ENCODE peak calls at places on chromosomes 12 and 14, in seven cellular contexts. D, P, Y, U, R, W and H are unnamed samples.

GRCh38 chr12:64679487-64679983 is 69.2 kb downstream of the RASSF3 start:
- DNase-seq in U (peak; percentile 85), W (peak; percentile 91), P (peak; percentile 78), D (no peak), Y (peak; percentile 78), R (peak; percentile 90), H (peak; percentile 81)

GRCh38 chr12:31783996-31784645 is 55.3 kb upstream of the AMN1 start:
- DNase-seq in Y (no peak), P (no peak), D (no peak), W (no peak), R (no peak), U (no peak), H (no peak)

GRCh38 chr12:103881261-103881660 is 40.2 kb upstream of the NT5DC3 start:
- DNase-seq in P (peak; percentile 46), R (no peak), D (no peak), W (no peak), Y (no peak), U (no peak), H (no peak)

GRCh38 chr12:94867066-94867855 is 136.2 kb downstream of the NDUFA12 start:
- DNase-seq in W (no peak), D (peak; percentile 54), P (peak; percentile 62), U (no peak), Y (no peak), R (no peak), H (no peak)

GRCh38 chr12:94571556-94571955 is 78.8 kb downstream of the TMCC3 start:
- DNase-seq in D (no peak), P (no peak), W (peak; percentile 62), U (peak; percentile 93), R (no peak), Y (no peak), H (peak; percentile 81)

GRCh38 chr12:87848248-87848868 is 180.8 kb downstream of the C12orf50 start:
- DNase-seq in W (peak; percentile 78), R (no peak), U (peak; percentile 45), P (peak; percentile 63), Y (no peak), D (peak; percentile 15), H (no peak)

GRCh38 chr12:24902521-24903304 is 46.2 kb downstream of the BCAT1 start:
- DNase-seq in U (peak; percentile 5), D (peak; percentile 65), P (peak; percentile 52), R (no peak), W (no peak), Y (peak; percentile 22), H (no peak)

GRCh38 chr12:79083181-79083580 is 218.6 kb downstream of the SYT1 start:
- DNase-seq in Y (no peak), R (no peak), D (no peak), P (no peak), W (peak; percentile 33), U (no peak), H (no peak)

GRCh38 chr12:116515674-116516073 is 43.5 kb upstream of the MAP1LC3B2 start:
- DNase-seq in W (no peak), Y (no peak), P (no peak), R (no peak), U (no peak), D (no peak), H (no peak)

GRCh38 chr12:5022030-5022429 is 21.6 kb upstream of the KCNA5 start:
- DNase-seq in U (no peak), D (no peak), P (no peak), R (no peak), W (no peak), Y (no peak), H (no peak)

GRCh38 chr12:52710744-52711143 is 7.4 kb upstream of the KRT77 start:
- DNase-seq in Y (no peak), D (no peak), U (no peak), R (no peak), W (no peak), P (no peak), H (no peak)

GRCh38 chr12:59972941-59973340 is 377.1 kb downstream of the SLC16A7 start:
- DNase-seq in W (peak; percentile 5), R (no peak), P (no peak), D (no peak), Y (no peak), U (no peak), H (no peak)

GRCh38 chr12:87518508-87518907 is 510.7 kb downstream of the C12orf50 start:
- DNase-seq in W (no peak), D (no peak), P (no peak), R (no peak), U (no peak), Y (no peak), H (no peak)

GRCh38 chr12:89999699-90000505 is 291.3 kb upstream of the ATP2B1 start:
- DNase-seq in U (no peak), W (no peak), D (no peak), Y (no peak), P (no peak), R (no peak), H (no peak)

GRCh38 chr12:131346578-131347344 is 364.1 kb upstream of the SFSWAP start:
- DNase-seq in P (no peak), W (no peak), R (no peak), U (no peak), D (no peak), Y (no peak), H (no peak)

GRCh38 chr12:9820281-9820930 is 6.9 kb upstream of the KLRF1 start:
- DNase-seq in U (no peak), P (no peak), W (no peak), Y (no peak), D (no peak), R (no peak), H (no peak)

GRCh38 chr12:67533159-67533558 is 115.4 kb upstream of the DYRK2 start:
- DNase-seq in P (no peak), R (no peak), Y (no peak), D (no peak), W (no peak), U (no peak), H (no peak)

GRCh38 chr12:113505941-113506340 is 34.3 kb upstream of the LHX5 start:
- DNase-seq in P (no peak), R (no peak), D (no peak), Y (no peak), W (no peak), U (no peak), H (no peak)

GRCh38 chr14:84760506-84760905 is 769.4 kb upstream of the FLRT2 start:
- DNase-seq in Y (no peak), R (no peak), W (no peak), U (no peak), P (no peak), D (no peak), H (no peak)

GRCh38 chr14:91350813-91351507 is 66.7 kb downstream of the CCDC88C start:
- DNase-seq in Y (no peak), W (no peak), R (no peak), U (peak; percentile 34), D (peak; percentile 79), P (peak; percentile 92), H (no peak)

GRCh38 chr14:61451491-61451890 is 130.1 kb downstream of the PRKCH start:
- DNase-seq in U (no peak), P (no peak), W (no peak), R (no peak), Y (no peak), D (no peak), H (no peak)

GRCh38 chr12:64270411-64270810 is 48.3 kb upstream of the KICS2 start:
- DNase-seq in R (no peak), D (no peak), P (no peak), Y (no peak), W (no peak), U (no peak), H (no peak)

DNA sequence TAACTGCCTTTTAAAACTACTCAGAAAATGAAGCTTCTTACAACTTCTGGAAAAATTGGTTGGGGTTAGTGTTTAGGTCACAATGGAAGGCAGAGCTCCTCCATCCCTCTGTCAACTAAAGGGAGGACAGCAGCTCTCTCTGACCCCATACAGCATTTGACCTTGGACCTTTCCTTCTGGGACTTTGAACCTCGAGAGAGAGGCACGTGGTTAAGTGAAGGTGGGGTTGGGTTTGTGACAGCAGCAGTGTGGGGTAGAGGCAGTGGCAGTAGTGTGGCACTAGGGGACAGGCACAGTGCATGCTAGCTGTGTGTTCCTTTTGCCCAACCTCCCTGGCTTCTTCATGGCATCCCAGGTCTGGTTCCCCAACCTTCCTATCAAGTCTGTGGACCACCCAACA is 9.4 kb upstream of the C12orf75 start:
- DNase-seq in Y (no peak), R (no peak), W (no peak), P (no peak), D (no peak), U (no peak), H (no peak)
- TF ChIP-seq CTCF in Y (no peak), R (no peak), W (no peak), P (peak; percentile 36), D (no peak), U (no peak), H (no peak)

GRCh38 chr14:92786427-92786756 is 7.7 kb upstream of the GOLGA5 start:
- DNase-seq in P (no peak), U (no peak), D (no peak), Y (no peak), W (no peak), R (no peak), H (no peak)

GRCh38 chr14:92787554-92787953 is 6.6 kb upstream of the GOLGA5 start:
- DNase-seq in Y (no peak), D (no peak), P (no peak), R (no peak), U (no peak), W (no peak), H (no peak)

GRCh38 chr14:92783813-92784431 is 10.2 kb upstream of the GOLGA5 start:
- DNase-seq in Y (no peak), U (peak; percentile 86), D (peak; percentile 60), W (peak; percentile 70), P (peak; percentile 75), R (no peak), H (peak; percentile 29)

GRCh38 chr14:92789457-92790089 is 4.5 kb upstream of the GOLGA5 start:
- DNase-seq in W (peak; percentile 16), R (no peak), Y (no peak), D (no peak), P (no peak), U (no peak), H (no peak)

GRCh38 chr14:92785601-92786426 is 8.3 kb upstream of the GOLGA5 start:
- DNase-seq in D (no peak), Y (peak; percentile 57), R (no peak), P (no peak), U (no peak), W (peak; percentile 45), H (no peak)
- TF ChIP-seq CTCF in D (no peak), Y (no peak), R (no peak), P (no peak), U (no peak), W (no peak), H (no peak)

GRCh38 chr12:76879710-76880025 is 849 bp upstream of the CSRP2 start:
- DNase-seq in U (no peak), R (no peak), W (no peak), P (no peak), D (no peak), Y (no peak), H (no peak)
- TF ChIP-seq CTCF in U (no peak), R (no peak), W (no peak), P (no peak), D (no peak), Y (no peak), H (no peak)

DNA sequence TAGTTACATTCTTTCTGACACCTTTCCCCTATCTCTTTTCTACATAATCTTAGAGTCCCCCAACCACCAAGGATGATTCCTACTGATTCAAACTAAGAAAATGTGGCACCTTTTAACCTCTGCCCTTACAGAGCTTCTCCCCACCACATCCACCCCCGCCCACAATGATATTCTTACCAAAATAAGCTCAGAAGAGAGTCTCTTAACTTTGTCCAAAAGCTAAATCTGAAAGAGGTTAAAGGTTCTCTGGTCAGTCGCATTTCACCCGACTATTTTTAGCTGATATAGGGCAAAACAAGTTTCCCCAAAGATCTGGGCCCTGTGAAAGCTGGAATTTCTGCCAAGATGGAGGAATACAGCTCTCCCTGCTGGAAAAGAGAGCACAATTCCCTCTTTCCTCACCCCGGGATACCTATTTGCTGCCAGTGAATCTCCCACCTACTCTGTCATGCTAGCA is 128.6 kb downstream of the ZFP36L1 start:
- DNase-seq in Y (no peak), W (no peak), P (peak; percentile 56), D (no peak), R (no peak), U (no peak), H (no peak)
- TF ChIP-seq CTCF in Y (no peak), W (no peak), P (no peak), D (no peak), R (no peak), U (no peak), H (no peak)